ENCODE peak calls at places on chromosomes 7 and 10, in four cellular contexts. One of them, this sample, is unnamed.

GRCh38 chr7:31003721-31004120 is 40.0 kb downstream of the GHRHR start:
- DNase-seq in HepG2: no peak
- DNase-seq in K562: no peak
- DNase-seq in GM12878: no peak
- DNase-seq in this sample: no peak

GRCh38 chr10:48187713-48188541 is 86.6 kb downstream of the FRMPD2 start:
- DNase-seq in HepG2: peak; percentile 76
- DNase-seq in K562: no peak
- DNase-seq in GM12878: no peak
- DNase-seq in this sample: no peak

GRCh38 chr10:34698979-34699378 is 116.1 kb downstream of the PARD3 start:
- DNase-seq in HepG2: no peak
- DNase-seq in K562: no peak
- DNase-seq in GM12878: no peak
- DNase-seq in this sample: no peak

GRCh38 chr10:7409732-7410168 is 1.1 kb downstream of the SFMBT2 start:
- DNase-seq in HepG2: no peak
- DNase-seq in K562: no peak
- DNase-seq in GM12878: no peak
- DNase-seq in this sample: no peak

GRCh38 chr7:116210345-116211005 is at the start of gene TES:
- DNase-seq in HepG2: peak; percentile 29
- DNase-seq in K562: peak; percentile 95
- DNase-seq in GM12878: no peak
- DNase-seq in this sample: peak; percentile 80

GRCh38 chr7:91239171-91239604 is 25.0 kb upstream of the FZD1 start:
- DNase-seq in HepG2: no peak
- DNase-seq in K562: no peak
- DNase-seq in GM12878: no peak
- DNase-seq in this sample: no peak

GRCh38 chr7:66629222-66629658 is 559 bp downstream of the KCTD7 start:
- DNase-seq in HepG2: no peak
- DNase-seq in K562: peak; percentile 69
- DNase-seq in GM12878: no peak
- DNase-seq in this sample: no peak

GRCh38 chr7:30247546-30248386 is 36.6 kb upstream of the ZNRF2 start:
- DNase-seq in HepG2: no peak
- DNase-seq in K562: no peak
- DNase-seq in GM12878: no peak
- DNase-seq in this sample: no peak

GRCh38 chr7:90660819-90661218 is 64.7 kb downstream of the CDK14 start:
- DNase-seq in HepG2: no peak
- DNase-seq in K562: no peak
- DNase-seq in GM12878: no peak
- DNase-seq in this sample: no peak

GRCh38 chr10:49299816-49300139 is 808 bp downstream of the C10orf71 start:
- DNase-seq in HepG2: no peak
- DNase-seq in K562: peak; percentile 53
- DNase-seq in GM12878: no peak
- DNase-seq in this sample: no peak

GRCh38 chr7:38731195-38731594 is 100.0 kb upstream of the AMPH start:
- DNase-seq in HepG2: no peak
- DNase-seq in K562: no peak
- DNase-seq in GM12878: no peak
- DNase-seq in this sample: no peak

GRCh38 chr7:977326-978048 is 2.1 kb upstream of the COX19 start:
- DNase-seq in HepG2: peak; percentile 98
- DNase-seq in K562: no peak
- DNase-seq in GM12878: peak; percentile 56
- DNase-seq in this sample: no peak

GRCh38 chr10:69636626-69637550 is 6.8 kb downstream of the FAM241B start:
- DNase-seq in HepG2: no peak
- DNase-seq in K562: no peak
- DNase-seq in GM12878: no peak
- DNase-seq in this sample: no peak

GRCh38 chr7:5701085-5701914 is 80.2 kb downstream of the RNF216 start:
- DNase-seq in HepG2: no peak
- DNase-seq in K562: no peak
- DNase-seq in GM12878: peak; percentile 84
- DNase-seq in this sample: no peak

GRCh38 chr7:128459394-128459878 is 3.8 kb downstream of the HILPDA start:
- DNase-seq in HepG2: peak; percentile 53
- DNase-seq in K562: peak; percentile 83
- DNase-seq in GM12878: peak; percentile 57
- DNase-seq in this sample: peak; percentile 60

GRCh38 chr7:18440934-18441333 is 54.6 kb upstream of the HDAC9 start:
- DNase-seq in HepG2: no peak
- DNase-seq in K562: no peak
- DNase-seq in GM12878: no peak
- DNase-seq in this sample: no peak

GRCh38 chr10:69846252-69847000 is 44.7 kb downstream of the COL13A1 start:
- DNase-seq in HepG2: no peak
- DNase-seq in K562: no peak
- DNase-seq in GM12878: no peak
- DNase-seq in this sample: no peak

GRCh38 chr7:157003445-157004049 is 6.9 kb downstream of the MNX1 start:
- DNase-seq in HepG2: no peak
- DNase-seq in K562: no peak
- DNase-seq in GM12878: no peak
- DNase-seq in this sample: no peak
- TF ChIP-seq TARDBP in HepG2: no peak
- TF ChIP-seq TARDBP in K562: no peak
- TF ChIP-seq TARDBP in GM12878: no peak
- TF ChIP-seq TARDBP in this sample: no peak

DNA sequence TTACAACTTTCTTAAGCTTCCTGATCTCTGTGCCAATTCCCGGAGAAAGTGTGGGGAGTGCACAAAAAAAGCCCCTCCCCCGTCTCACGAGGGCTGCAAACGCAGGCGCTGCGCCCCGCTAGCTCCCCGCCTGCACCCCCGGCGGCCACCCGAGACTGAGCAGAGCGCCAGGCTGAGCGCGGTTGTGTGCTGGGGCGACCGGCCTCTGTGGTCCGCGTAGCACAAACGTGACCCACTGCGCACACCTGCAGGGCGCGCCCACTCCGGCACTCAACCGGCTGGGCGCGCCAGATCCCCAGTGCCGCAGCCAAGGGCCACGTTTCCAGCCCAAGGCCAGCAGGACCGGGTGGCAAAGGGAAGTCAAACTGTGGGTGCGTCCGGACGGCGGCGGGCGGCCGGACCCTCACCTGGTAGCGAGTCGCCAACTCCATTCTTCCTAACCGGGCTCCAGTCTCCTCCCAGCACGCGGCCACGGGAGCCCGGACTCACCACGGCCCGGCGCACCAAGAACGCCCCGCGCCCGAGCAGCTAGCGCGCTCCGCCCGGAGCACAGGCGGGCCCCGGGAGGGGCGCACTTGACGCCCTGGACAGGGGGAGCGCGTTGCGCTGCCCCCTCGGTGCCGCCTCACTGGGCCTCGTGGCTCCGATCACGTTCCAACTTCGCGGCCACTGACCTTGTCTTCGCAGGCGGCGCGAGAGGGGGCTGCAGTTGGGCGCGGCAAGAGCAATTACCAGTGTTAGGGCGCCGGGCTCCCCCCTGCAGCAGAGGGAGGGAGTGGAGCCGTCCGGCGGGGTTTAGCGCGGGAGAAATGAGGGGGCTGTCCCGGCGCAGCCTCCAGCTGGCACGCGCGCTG is at the start of gene CDCA7L:
- DNase-seq in HepG2: no peak
- DNase-seq in K562: peak; percentile 67
- DNase-seq in GM12878: peak; percentile 32
- DNase-seq in this sample: peak; percentile 76
- TF ChIP-seq TARDBP in HepG2: no peak
- TF ChIP-seq TARDBP in K562: no peak
- TF ChIP-seq TARDBP in GM12878: peak; percentile 26
- TF ChIP-seq TARDBP in this sample: no peak

GRCh38 chr10:73517166-73517888 is 21.5 kb upstream of the PPP3CB start:
- DNase-seq in HepG2: no peak
- DNase-seq in K562: peak; percentile 81
- DNase-seq in GM12878: no peak
- DNase-seq in this sample: no peak
- TF ChIP-seq TARDBP in HepG2: no peak
- TF ChIP-seq TARDBP in K562: no peak
- TF ChIP-seq TARDBP in GM12878: no peak
- TF ChIP-seq TARDBP in this sample: no peak

GRCh38 chr7:159096736-159097581 is 47.7 kb downstream of the VIPR2 start:
- DNase-seq in HepG2: no peak
- DNase-seq in K562: no peak
- DNase-seq in GM12878: no peak
- DNase-seq in this sample: no peak
- TF ChIP-seq TARDBP in HepG2: no peak
- TF ChIP-seq TARDBP in K562: no peak
- TF ChIP-seq TARDBP in GM12878: no peak
- TF ChIP-seq TARDBP in this sample: no peak

GRCh38 chr10:127486355-127486754 is 62.8 kb upstream of the NPS start:
- DNase-seq in HepG2: no peak
- DNase-seq in K562: no peak
- DNase-seq in GM12878: no peak
- DNase-seq in this sample: no peak

DNA sequence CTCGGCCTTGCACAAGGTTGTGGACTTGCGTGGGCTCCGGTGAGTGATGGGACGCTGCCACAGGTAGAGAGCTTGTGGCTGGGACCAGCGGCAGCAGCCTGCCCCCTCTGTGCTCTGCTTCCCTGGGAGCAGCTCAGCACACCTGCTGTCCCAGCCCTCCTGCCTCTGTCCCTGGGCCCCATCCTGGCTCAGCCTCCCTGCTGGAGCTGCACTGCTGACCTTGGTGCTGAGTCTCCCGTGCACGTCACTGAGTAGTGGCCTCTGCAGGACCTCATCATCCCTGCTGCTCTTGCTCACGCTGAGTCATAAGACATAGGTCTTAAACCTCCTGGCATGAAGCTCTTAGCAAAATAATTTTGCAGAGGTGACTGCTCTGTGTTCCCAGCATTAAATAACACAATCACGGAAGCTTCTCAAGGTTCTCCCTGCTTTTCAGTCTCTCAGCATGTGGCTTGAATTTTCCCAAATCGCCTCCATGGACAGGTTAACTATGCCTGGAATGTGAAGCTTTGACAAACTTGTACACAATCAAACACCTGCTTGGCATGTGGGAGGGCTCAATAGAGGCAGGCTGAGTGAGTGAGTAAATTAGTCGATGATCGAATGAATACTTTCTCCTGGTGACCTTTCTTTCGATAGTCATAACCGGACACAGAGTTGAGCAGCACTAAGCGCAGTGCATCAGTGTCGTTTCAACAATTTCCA is 63.8 kb upstream of the NPS start:
- DNase-seq in HepG2: no peak
- DNase-seq in K562: no peak
- DNase-seq in GM12878: no peak
- DNase-seq in this sample: peak; percentile 32
- TF ChIP-seq TARDBP in HepG2: no peak
- TF ChIP-seq TARDBP in K562: no peak
- TF ChIP-seq TARDBP in GM12878: no peak
- TF ChIP-seq TARDBP in this sample: no peak

DNA sequence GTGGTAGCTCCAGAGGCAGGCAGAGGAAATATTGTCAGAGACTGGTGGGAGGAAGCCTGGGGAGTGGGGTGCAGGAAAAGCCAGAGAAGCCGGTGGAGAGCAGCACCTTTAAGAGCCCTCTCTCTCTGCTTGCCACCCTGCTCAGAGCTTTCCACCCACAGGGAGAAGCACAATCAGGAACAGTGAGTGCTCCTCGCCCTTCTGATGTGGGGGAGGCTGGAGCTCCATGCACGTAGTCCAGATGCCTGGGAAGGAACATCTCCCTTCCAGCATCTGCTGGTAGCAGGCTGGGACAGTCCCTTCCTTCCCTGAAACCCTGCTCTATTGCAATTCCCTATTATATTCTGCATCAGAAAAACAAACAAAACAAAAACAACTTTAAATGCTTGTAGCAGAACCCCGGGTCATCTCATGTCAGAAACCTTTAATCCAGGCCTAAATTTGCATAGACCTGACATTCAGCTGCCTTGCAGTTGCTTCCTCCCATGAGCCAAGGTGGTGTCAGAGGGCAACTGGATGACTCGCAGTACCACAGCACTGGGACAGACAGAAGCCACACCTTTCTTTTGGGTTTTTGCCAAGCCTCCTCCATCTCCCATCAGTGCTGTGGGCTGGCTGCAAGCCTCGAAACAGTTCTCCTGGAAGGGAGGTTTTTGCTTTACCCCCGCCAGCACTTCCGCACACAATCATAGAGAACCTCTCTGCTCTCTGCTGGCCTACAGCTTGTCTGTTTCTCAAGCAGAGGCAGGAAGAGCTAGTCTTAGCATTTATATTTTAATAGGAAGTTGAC is 13.1 kb downstream of the AVPI1 start:
- DNase-seq in HepG2: no peak
- DNase-seq in K562: peak; percentile 47
- DNase-seq in GM12878: no peak
- DNase-seq in this sample: no peak
- TF ChIP-seq TARDBP in HepG2: no peak
- TF ChIP-seq TARDBP in K562: no peak
- TF ChIP-seq TARDBP in GM12878: no peak
- TF ChIP-seq TARDBP in this sample: no peak

GRCh38 chr7:22610258-22610657 is 110.3 kb upstream of the STEAP1B start:
- DNase-seq in HepG2: no peak
- DNase-seq in K562: no peak
- DNase-seq in GM12878: no peak
- DNase-seq in this sample: no peak
- TF ChIP-seq TARDBP in HepG2: no peak
- TF ChIP-seq TARDBP in K562: no peak
- TF ChIP-seq TARDBP in GM12878: no peak
- TF ChIP-seq TARDBP in this sample: no peak